ENCODE peak calls at places on chromosomes 13 and 19, in five cellular contexts. U, A, J, I and G are unnamed samples.

GRCh38 chr13:85709721-85710120 is 89.5 kb downstream of the SLITRK6 start:
- DNase-seq in U (no peak), J (no peak), A (no peak), I (no peak), G (no peak)

GRCh38 chr13:31697290-31697689 is 42.0 kb upstream of the RXFP2 start:
- DNase-seq in J (no peak), U (no peak), I (no peak), A (no peak), G (no peak)

GRCh38 chr19:16327911-16328823 is 3.5 kb downstream of the KLF2 start:
- DNase-seq in U (no peak), J (no peak), I (no peak), A (peak), G (no peak)

GRCh38 chr19:2032296-2032941 is 16.9 kb upstream of the BTBD2 start:
- DNase-seq in I (no peak), A (no peak), J (no peak), U (peak), G (no peak)

GRCh38 chr19:5154129-5154798 is 185.4 kb downstream of the KDM4B start:
- DNase-seq in J (peak), U (peak), A (peak), I (no peak), G (peak)

GRCh38 chr19:38691938-38692457 is 44.5 kb downstream of the ACTN4 start:
- DNase-seq in J (no peak), A (no peak), U (peak), I (no peak), G (no peak)

GRCh38 chr13:48437381-48437780 is 24.5 kb upstream of the LPAR6 start:
- DNase-seq in U (no peak), I (no peak), J (no peak), A (no peak), G (no peak)

GRCh38 chr19:45757696-45758095 is 11.4 kb downstream of the SIX5 start:
- DNase-seq in I (no peak), J (no peak), U (no peak), A (no peak), G (no peak)

GRCh38 chr13:36673838-36674326 is at the start of gene SERTM1:
- DNase-seq in I (no peak), U (peak), J (no peak), A (no peak), G (peak)

GRCh38 chr13:46295531-46296464 is 84.1 kb downstream of the LRRC63 start:
- DNase-seq in A (peak), I (peak), U (no peak), J (no peak), G (no peak)

GRCh38 chr13:64158910-64159309 is 2743.3 kb upstream of the PCDH20 start:
- DNase-seq in J (no peak), U (peak), A (peak), I (no peak), G (no peak)

GRCh38 chr13:78228940-78229339 is 310.3 kb upstream of the EDNRB start:
- DNase-seq in I (no peak), J (no peak), A (no peak), U (no peak), G (no peak)

GRCh38 chr19:44313231-44313630 is 8.4 kb upstream of the ZNF235 start:
- DNase-seq in I (no peak), A (no peak), J (no peak), U (no peak), G (no peak)

GRCh38 chr13:87122551-87122950 is 548.6 kb upstream of the SLITRK5 start:
- DNase-seq in A (no peak), J (no peak), U (no peak), I (no peak), G (no peak)

DNA sequence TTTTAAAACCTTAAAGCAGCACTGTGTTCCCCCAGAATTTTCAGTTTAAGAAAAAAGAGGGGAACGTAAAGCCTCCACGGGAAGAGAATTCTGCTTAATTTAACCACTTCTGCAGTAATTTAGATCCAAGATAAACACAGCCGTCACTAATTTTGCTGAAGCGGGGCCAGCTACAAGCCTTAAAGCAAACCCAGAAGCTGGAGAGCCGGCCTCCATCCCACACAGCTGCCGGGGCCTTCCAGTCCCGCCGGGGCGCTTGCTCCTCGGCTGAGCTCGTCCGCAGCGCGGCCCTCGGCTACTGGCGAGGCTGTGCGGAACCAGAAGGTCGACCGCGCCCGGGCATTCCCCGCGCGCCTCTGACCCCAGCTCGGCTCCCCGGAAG is 967 bp downstream of the ANKRD10 start:
- DNase-seq in U (no peak), J (no peak), I (no peak), A (no peak), G (no peak)
- TF ChIP-seq FOXM1 in U (no peak), J (no peak), I (no peak), A (no peak), G (no peak)

GRCh38 chr13:113169277-113170272 is 11.1 kb downstream of the PROZ start:
- DNase-seq in A (no peak), J (peak), U (no peak), I (no peak), G (no peak)

GRCh38 chr13:113171250-113172125 is 13.0 kb downstream of the PROZ start:
- DNase-seq in U (no peak), J (no peak), I (no peak), A (no peak), G (no peak)

GRCh38 chr13:113170503-113170902 is 12.1 kb downstream of the PROZ start:
- DNase-seq in A (no peak), J (no peak), I (no peak), U (no peak), G (no peak)

GRCh38 chr13:113176292-113176691 is 17.8 kb downstream of the PROZ start:
- DNase-seq in U (no peak), I (no peak), A (no peak), J (no peak), G (no peak)

GRCh38 chr13:113172419-113172926 is 14.0 kb downstream of the PROZ start:
- DNase-seq in I (no peak), A (no peak), U (no peak), J (no peak), G (no peak)
- TF ChIP-seq FOXM1 in I (no peak), A (no peak), U (no peak), J (no peak), G (no peak)

GRCh38 chr13:38993381-38993780 is 2.8 kb upstream of the STOML3 start:
- DNase-seq in A (no peak), J (no peak), U (no peak), I (no peak), G (no peak)
- TF ChIP-seq FOXM1 in A (no peak), J (no peak), U (no peak), I (no peak), G (no peak)

GRCh38 chr19:41708481-41708880 is at the start of gene CEACAM5:
- DNase-seq in A (no peak), J (no peak), U (no peak), I (no peak), G (no peak)

GRCh38 chr19:41706741-41707501 is 1.5 kb upstream of the CEACAM5 start:
- DNase-seq in A (peak), J (peak), U (peak), I (peak), G (peak)

GRCh38 chr19:41705393-41706174 is 2.8 kb upstream of the CEACAM5 start:
- DNase-seq in J (no peak), A (peak), U (no peak), I (no peak), G (peak)

GRCh38 chr19:41707871-41708371 is 505 bp upstream of the CEACAM5 start:
- DNase-seq in U (no peak), I (no peak), J (no peak), A (no peak), G (no peak)

GRCh38 chr19:41707502-41707812 is 969 bp upstream of the CEACAM5 start:
- DNase-seq in U (no peak), I (no peak), A (peak), J (no peak), G (no peak)
- TF ChIP-seq FOXM1 in U (no peak), I (no peak), A (no peak), J (no peak), G (no peak)